ENCODE peak calls at places on chromosomes 13 and 19, in four cellular contexts. L is fibroblast of mammary gland, F is NCI-H1105, R is WTC11. P is an unnamed sample.

GRCh38 chr19:36043952-36044351 is 10.1 kb downstream of the THAP8 start:
- DNase-seq in L (no peak), F (no peak), R (no peak), P (no peak)

GRCh38 chr13:74920945-74921725 is 560.8 kb downstream of the TBC1D4 start:
- DNase-seq in L (no peak), F (no peak), R (no peak), P (no peak)

GRCh38 chr13:84479656-84480055 is 597.4 kb upstream of the SLITRK1 start:
- DNase-seq in L (peak), F (no peak), R (no peak), P (no peak)

GRCh38 chr19:29547361-29547960 is 21.7 kb downstream of the VSTM2B start:
- DNase-seq in L (no peak), F (no peak), R (no peak), P (no peak)

GRCh38 chr13:91228940-91229339 is 118.5 kb upstream of the MIR17HG start:
- DNase-seq in L (no peak), F (no peak), R (no peak), P (no peak)

GRCh38 chr19:52248256-52248655 is 21.1 kb upstream of the ZNF766 start:
- DNase-seq in L (peak), F (peak), R (peak), P (peak)

GRCh38 chr19:34243876-34244578 is 10.3 kb upstream of the GARRE1 start:
- DNase-seq in L (no peak), F (no peak), R (no peak), P (no peak)

GRCh38 chr19:43595605-43595998 is 332 bp downstream of the IRGQ start:
- DNase-seq in L (no peak), F (no peak), R (no peak), P (no peak)

GRCh38 chr19:33277434-33277833 is 24.9 kb downstream of the CEBPA start:
- DNase-seq in L (no peak), F (no peak), R (no peak), P (no peak)

GRCh38 chr19:29687897-29688728 is 22.9 kb downstream of the PLEKHF1 start:
- DNase-seq in L (peak), F (no peak), R (no peak), P (no peak)

GRCh38 chr13:99405966-99406365 is 95.3 kb upstream of the TM9SF2 start:
- DNase-seq in L (no peak), F (no peak), R (no peak), P (no peak)

GRCh38 chr19:19388568-19389555 is 16.6 kb upstream of the GATAD2A start:
- DNase-seq in L (no peak), F (no peak), R (no peak), P (no peak)

GRCh38 chr13:98571955-98572662 is 4.8 kb downstream of the STK24 start:
- DNase-seq in L (peak), F (peak), R (no peak), P (peak)

GRCh38 chr19:19232231-19232630 is 20.5 kb downstream of the NCAN start:
- DNase-seq in L (no peak), F (no peak), R (no peak), P (no peak)

GRCh38 chr19:33784432-33784831 is 12.2 kb upstream of the KCTD15 start:
- DNase-seq in L (peak), F (no peak), R (no peak), P (no peak)

GRCh38 chr19:40241809-40242384 is 15.4 kb upstream of the CCNP start:
- DNase-seq in L (peak), F (no peak), R (no peak), P (no peak)

GRCh38 chr13:20671789-20672188 is 31.7 kb upstream of the IL17D start:
- DNase-seq in L (no peak), F (no peak), R (no peak), P (no peak)

GRCh38 chr13:31008400-31009115 is 76.1 kb downstream of the TEX26 start:
- DNase-seq in L (peak), F (no peak), R (no peak), P (no peak)

GRCh38 chr13:111597041-111598017 is 276.9 kb downstream of the TEX29 start:
- DNase-seq in L (no peak), F (no peak), R (no peak), P (peak)

GRCh38 chr13:112446347-112446861 is 70.2 kb downstream of the SPACA7 start:
- DNase-seq in L (no peak), F (no peak), R (no peak), P (no peak)

GRCh38 chr19:40960062-40960685 is 30.9 kb upstream of the CYP2B6 start:
- DNase-seq in L (no peak), F (no peak), R (no peak), P (no peak)

GRCh38 chr13:110680852-110681251 is 25.1 kb downstream of the CARS2 start:
- DNase-seq in L (peak), F (no peak), R (peak), P (no peak)

GRCh38 chr13:57624565-57625435 is 6.7 kb upstream of the PCDH17 start:
- DNase-seq in L (peak), F (peak), R (peak), P (peak)

GRCh38 chr13:99971576-99972189 is at the start of gene ZIC5:
- DNase-seq in L (no peak), F (no peak), R (peak), P (peak)

GRCh38 chr13:44932850-44933251 is 56.4 kb downstream of the NUFIP1 start:
- DNase-seq in L (peak), F (no peak), R (no peak), P (no peak)

GRCh38 chr19:5110546-5110945 is 141.6 kb downstream of the KDM4B start:
- DNase-seq in L (no peak), F (no peak), R (no peak), P (no peak)

GRCh38 chr13:74134226-74134776 is at the start of gene KLF12:
- DNase-seq in L (peak), F (peak), R (peak), P (peak)